ENCODE peak calls at places on chromosomes 3 and 15, in four cellular contexts. L is HepG2, W is GM12878, B is HCT116. F is an unnamed sample.

GRCh38 chr15:56832125-56832524 is 86.3 kb upstream of the TCF12 start:
- DNase-seq in L (no peak), W (no peak), B (no peak), F (no peak)

GRCh38 chr15:89496155-89497098 is at the start of gene RHCG:
- DNase-seq in L (peak; percentile 69), W (no peak), B (no peak), F (no peak)

GRCh38 chr3:535566-536416 is 339.2 kb downstream of the CHL1 start:
- DNase-seq in L (no peak), W (no peak), B (no peak), F (no peak)

GRCh38 chr15:31403096-31403495 is 76.5 kb downstream of the KLF13 start:
- DNase-seq in L (no peak), W (no peak), B (no peak), F (no peak)

GRCh38 chr15:92638291-92638708 is 17.3 kb downstream of the FAM174B start:
- DNase-seq in L (peak; percentile 16), W (no peak), B (no peak), F (no peak)

GRCh38 chr3:31254483-31254882 is 278.2 kb upstream of the STT3B start:
- DNase-seq in L (no peak), W (no peak), B (no peak), F (no peak)

GRCh38 chr15:98850991-98851776 is 156.4 kb downstream of the PGPEP1L start:
- DNase-seq in L (peak; percentile 61), W (no peak), B (peak; percentile 35), F (no peak)

GRCh38 chr3:174756200-174756829 is 102.8 kb upstream of the NAALADL2 start:
- DNase-seq in L (no peak), W (no peak), B (no peak), F (no peak)

GRCh38 chr15:58452775-58453174 is 21.0 kb downstream of the LIPC start:
- DNase-seq in L (no peak), W (no peak), B (no peak), F (no peak)

GRCh38 chr3:26011276-26011675 is 221.4 kb downstream of the OXSM start:
- DNase-seq in L (no peak), W (no peak), B (no peak), F (no peak)

GRCh38 chr3:156657440-156657839 is 16.9 kb upstream of the TIPARP start:
- DNase-seq in L (no peak), W (no peak), B (no peak), F (no peak)

GRCh38 chr15:43918717-43919116 is 91.9 kb downstream of the WDR76 start:
- DNase-seq in L (no peak), W (no peak), B (no peak), F (no peak)

GRCh38 chr15:72183781-72184164 is 13.8 kb downstream of the GRAMD2A start:
- DNase-seq in L (no peak), W (no peak), B (no peak), F (no peak)
- TF ChIP-seq EZH2 in L (no peak), W (no peak), B (no peak), F (no peak)

GRCh38 chr3:117666316-117666715 is 956.7 kb downstream of the TUSC7 start:
- DNase-seq in L (no peak), W (no peak), B (no peak), F (no peak)
- H3K9ac ChIP-seq in L (no peak overlapping the region), W (no peak overlapping the region), B (no peak overlapping the region), F (no peak overlapping the region)

GRCh38 chr3:43379343-43379742 is 93.0 kb downstream of the SNRK start:
- DNase-seq in L (no peak), W (no peak), B (no peak), F (no peak)
- TF ChIP-seq POLR2AphosphoS5 in L (no peak), W (no peak), B (no peak), F (no peak)

GRCh38 chr3:82641701-82642100 is 880.3 kb upstream of the GBE1 start:
- DNase-seq in L (no peak), W (no peak), B (no peak), F (no peak)
- TF ChIP-seq EZH2 in L (no peak), W (no peak), B (no peak), F (no peak)

DNA sequence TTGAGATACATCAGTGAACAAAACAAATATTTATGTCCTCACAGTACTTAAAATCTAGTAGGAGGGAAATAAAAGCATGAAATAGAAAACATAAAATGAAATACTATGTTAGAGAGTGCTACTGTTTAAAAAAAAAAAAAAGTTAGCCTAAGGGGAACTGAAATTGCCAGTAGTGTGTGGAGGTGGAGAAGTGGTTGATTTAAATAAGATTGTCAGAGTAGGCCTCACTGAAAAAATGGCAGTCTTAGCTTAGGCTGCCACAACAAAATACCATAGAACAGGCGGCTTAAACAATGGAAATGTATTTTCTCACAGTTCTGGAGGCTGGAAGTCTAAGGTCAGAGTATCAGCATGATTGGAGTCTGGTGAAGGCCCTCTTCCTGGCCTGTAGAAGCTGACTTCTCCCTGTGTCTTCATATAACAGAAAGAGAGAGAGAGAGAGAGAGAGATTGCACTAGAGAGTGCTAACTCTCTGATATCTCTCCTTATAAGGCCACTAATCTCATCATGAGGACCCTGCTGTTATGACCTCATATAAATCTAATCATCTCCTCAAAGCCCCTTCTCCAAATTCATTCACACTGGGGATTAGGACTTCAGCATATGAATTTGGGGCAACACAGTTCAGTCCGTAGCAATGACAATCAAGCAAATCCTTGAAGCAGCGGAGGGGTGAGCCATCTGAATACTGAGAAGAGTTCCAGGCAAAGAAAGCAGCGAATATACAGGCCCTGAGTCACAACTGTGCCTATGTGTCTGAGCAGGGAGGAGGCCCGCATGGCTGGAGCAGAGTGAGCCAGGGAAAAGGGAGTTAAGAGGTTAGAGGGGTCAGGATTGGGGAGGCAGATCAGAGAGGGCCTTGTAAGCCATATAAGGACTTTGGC is 23.6 kb upstream of the LRRC34 start:
- DNase-seq in L (no peak), W (peak; percentile 27), B (no peak), F (no peak)
- H3K9ac ChIP-seq in L (no peak overlapping the region), W (peak overlapping the region; percentile 55), B (no peak overlapping the region), F (no peak overlapping the region)

GRCh38 chr15:29852201-29852600 is 29.9 kb upstream of the TJP1 start:
- DNase-seq in L (no peak), W (no peak), B (no peak), F (no peak)

GRCh38 chr15:29854413-29854812 is 32.1 kb upstream of the TJP1 start:
- DNase-seq in L (no peak), W (no peak), B (no peak), F (no peak)

GRCh38 chr15:29853211-29853987 is 31.1 kb upstream of the TJP1 start:
- DNase-seq in L (no peak), W (no peak), B (no peak), F (no peak)

GRCh38 chr15:29849218-29849617 is 26.9 kb upstream of the TJP1 start:
- DNase-seq in L (no peak), W (no peak), B (no peak), F (no peak)

GRCh38 chr15:29849716-29850115 is 27.4 kb upstream of the TJP1 start:
- DNase-seq in L (no peak), W (no peak), B (no peak), F (no peak)
- TF ChIP-seq POLR2AphosphoS5 in L (no peak), W (no peak), B (no peak), F (no peak)

DNA sequence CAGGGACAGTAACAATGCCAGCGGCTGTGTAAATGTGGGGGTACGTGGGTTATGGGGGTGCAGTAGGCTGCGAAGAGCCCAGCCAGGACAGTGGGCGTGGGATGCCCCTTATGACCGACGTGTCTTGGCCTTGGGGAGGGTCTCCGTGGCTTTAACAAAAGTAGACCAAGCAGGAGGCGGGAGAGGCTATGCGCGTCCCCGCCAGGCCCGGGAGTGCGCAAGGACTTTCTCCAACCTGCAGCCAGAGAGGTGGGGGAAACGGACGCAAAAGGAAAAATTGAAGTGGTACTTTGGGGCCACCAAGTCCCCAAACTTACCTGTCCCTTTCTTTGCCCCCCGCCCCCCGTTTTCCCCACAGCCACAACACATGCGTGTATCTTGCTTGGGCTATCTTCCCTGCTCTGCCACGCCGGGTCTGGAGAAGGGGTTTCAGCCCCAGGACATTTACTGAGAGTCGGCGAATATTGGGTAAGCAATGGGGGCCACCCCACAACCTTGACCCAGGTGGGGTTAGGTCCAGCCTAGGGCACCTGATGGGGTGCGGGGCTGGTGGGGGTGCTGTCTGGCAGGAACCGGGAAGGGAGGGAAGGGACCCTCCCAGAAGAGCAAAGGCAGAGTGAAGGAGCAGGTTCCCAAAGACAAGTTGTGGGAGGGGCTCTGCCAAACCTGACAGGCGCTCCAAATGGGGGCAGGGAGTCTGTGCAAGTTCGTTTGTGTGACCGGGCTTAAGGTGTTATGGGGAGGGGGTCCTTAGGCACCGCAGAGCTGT is 647 bp downstream of the ISLR2 start:
- DNase-seq in L (no peak), W (no peak), B (no peak), F (no peak)
- TF ChIP-seq EZH2 in L (no peak), W (no peak), B (no peak), F (no peak)

GRCh38 chr3:16402451-16402850 is 111.0 kb downstream of the RFTN1 start:
- DNase-seq in L (no peak), W (no peak), B (no peak), F (no peak)

GRCh38 chr3:16398542-16399126 is 114.9 kb downstream of the RFTN1 start:
- DNase-seq in L (no peak), W (no peak), B (no peak), F (no peak)

GRCh38 chr3:16401273-16401672 is 112.2 kb downstream of the RFTN1 start:
- DNase-seq in L (no peak), W (no peak), B (no peak), F (no peak)

GRCh38 chr3:16400143-16400935 is 113.2 kb downstream of the RFTN1 start:
- DNase-seq in L (no peak), W (no peak), B (no peak), F (no peak)

DNA sequence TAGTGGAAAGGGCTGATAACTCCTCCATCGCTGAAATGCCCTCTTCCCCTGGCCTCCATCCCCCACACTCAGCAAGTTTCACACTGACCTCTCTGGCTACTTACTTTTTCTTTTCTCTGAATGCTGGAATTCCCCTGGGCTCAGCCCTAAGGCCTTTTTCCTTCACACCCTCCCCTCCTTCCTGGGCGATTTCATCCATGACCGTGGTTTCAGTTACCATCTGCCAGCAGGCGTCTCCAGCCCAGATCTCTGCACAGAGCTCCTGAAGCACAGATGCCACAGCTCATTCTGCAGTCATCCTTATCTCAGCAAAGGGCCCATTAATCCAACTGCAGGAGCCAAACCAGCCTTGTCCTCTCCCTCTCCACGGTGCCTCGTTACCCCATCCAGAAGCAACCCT is 114.0 kb downstream of the RFTN1 start:
- DNase-seq in L (no peak), W (no peak), B (no peak), F (no peak)
- H3K9ac ChIP-seq in L (no peak overlapping the region), W (peak overlapping the region; percentile 30), B (no peak overlapping the region), F (no peak overlapping the region)